ENCODE peak calls at places on chromosome 21, in eight cellular contexts. L is IMR-90, D is GM06990, P is AG09309, Z is fibroblast of mammary gland, T is HepG2, S is GM20000, G is nephron progenitor cell. K is an unnamed sample.

GRCh38 chr21:15001773-15002647 is 62.8 kb downstream of the NRIP1 start:
- DNase-seq in T (no peak), P (no peak), Z (no peak), D (peak), L (no peak), G (no peak), S (peak), K (no peak)

GRCh38 chr21:29849735-29850176 is 90.0 kb downstream of the GRIK1 start:
- DNase-seq in G (peak), P (peak), S (peak), D (peak), Z (peak), L (peak), T (peak), K (peak)

GRCh38 chr21:43603641-43604504 is 55.4 kb downstream of the HSF2BP start:
- DNase-seq in Z (peak), D (no peak), P (no peak), L (peak), S (no peak), G (no peak), T (peak), K (no peak)

GRCh38 chr21:43864313-43864805 is 664 bp upstream of the AGPAT3 start:
- DNase-seq in G (peak), T (no peak), P (no peak), Z (peak), D (peak), L (peak), S (peak), K (peak)

GRCh38 chr21:8994640-8995511 is 1526.5 kb upstream of the TPTE start:
- DNase-seq in T (peak), Z (no peak), G (no peak), L (no peak), S (no peak), D (no peak), P (no peak), K (no peak)

GRCh38 chr21:44337941-44338895 is 972 bp downstream of the CFAP410 start:
- DNase-seq in Z (peak), G (peak), T (peak), P (no peak), L (peak), S (peak), D (peak), K (peak)

GRCh38 chr21:29870814-29871213 is 69.0 kb downstream of the GRIK1 start:
- DNase-seq in P (no peak), Z (no peak), T (no peak), S (no peak), G (no peak), D (no peak), L (no peak), K (no peak)

GRCh38 chr21:40587786-40588353 is 259.1 kb downstream of the DSCAM start:
- DNase-seq in S (no peak), T (no peak), G (no peak), Z (no peak), P (no peak), D (no peak), L (no peak), K (no peak)

GRCh38 chr21:18030248-18030647 is 211.1 kb upstream of the C21orf91 start:
- DNase-seq in S (no peak), P (no peak), G (no peak), T (no peak), L (no peak), D (peak), Z (no peak), K (peak)

GRCh38 chr21:15224346-15225086 is 159.7 kb upstream of the NRIP1 start:
- DNase-seq in G (no peak), D (no peak), Z (peak), L (peak), P (peak), T (no peak), S (no peak), K (no peak)

GRCh38 chr21:38346286-38346685 is 89.5 kb downstream of the KCNJ15 start:
- DNase-seq in S (no peak), Z (no peak), P (no peak), G (no peak), T (no peak), L (no peak), D (no peak), K (no peak)

GRCh38 chr21:17537299-17537698 is 24.5 kb downstream of the CXADR start:
- DNase-seq in G (no peak), L (no peak), D (no peak), Z (no peak), P (no peak), T (no peak), S (no peak), K (no peak)

GRCh38 chr21:43034826-43035225 is 40.8 kb downstream of the CBS start:
- DNase-seq in Z (no peak), G (no peak), S (no peak), D (no peak), P (no peak), T (no peak), L (no peak), K (no peak)

GRCh38 chr21:31255036-31255435 is 89.0 kb downstream of the TIAM1 start:
- DNase-seq in S (no peak), G (no peak), Z (no peak), D (no peak), P (no peak), T (no peak), L (no peak), K (no peak)

GRCh38 chr21:43881918-43882317 is 16.9 kb downstream of the AGPAT3 start:
- DNase-seq in P (no peak), D (no peak), L (no peak), G (no peak), T (no peak), Z (no peak), S (no peak), K (no peak)

GRCh38 chr21:41368361-41369104 is 6.7 kb downstream of the MX2 start:
- DNase-seq in T (no peak), L (no peak), D (no peak), G (no peak), S (no peak), Z (no peak), P (no peak), K (no peak)

GRCh38 chr21:41161428-41161827 is 6.5 kb upstream of the BACE2 start:
- DNase-seq in S (no peak), Z (no peak), L (no peak), G (no peak), T (no peak), D (no peak), P (no peak), K (no peak)

GRCh38 chr21:17576080-17576835 is 36.4 kb downstream of the BTG3 start:
- DNase-seq in P (no peak), S (no peak), D (no peak), G (no peak), Z (no peak), L (no peak), T (no peak), K (no peak)

GRCh38 chr21:38258803-38259485 is 2.2 kb downstream of the KCNJ15 start:
- DNase-seq in T (no peak), G (no peak), S (no peak), L (peak), D (no peak), P (peak), Z (peak), K (no peak)

GRCh38 chr21:37455504-37455911 is 88.9 kb downstream of the DYRK1A start:
- DNase-seq in P (no peak), D (no peak), S (no peak), T (no peak), G (no peak), Z (no peak), L (peak), K (peak)

GRCh38 chr21:32353002-32353711 is 39.7 kb downstream of the URB1 start:
- DNase-seq in L (no peak), T (no peak), G (no peak), Z (no peak), S (no peak), P (no peak), D (no peak), K (no peak)

GRCh38 chr21:42021751-42022430 is 11.7 kb upstream of the ZBTB21 start:
- DNase-seq in G (peak), D (no peak), L (no peak), S (no peak), Z (no peak), T (no peak), P (no peak), K (no peak)

GRCh38 chr21:31665397-31665796 is 5.9 kb downstream of the SOD1 start:
- DNase-seq in T (peak), P (no peak), Z (peak), G (peak), L (peak), D (no peak), S (no peak), K (peak)

GRCh38 chr21:17925900-17926299 is 106.7 kb upstream of the C21orf91 start:
- DNase-seq in D (no peak), Z (peak), T (peak), P (no peak), L (peak), S (no peak), G (peak), K (no peak)

GRCh38 chr21:42852925-42853570 is 26.3 kb downstream of the WDR4 start:
- DNase-seq in T (no peak), G (no peak), S (no peak), L (no peak), P (no peak), Z (no peak), D (no peak), K (no peak)

GRCh38 chr21:43626390-43626789 is 32.9 kb downstream of the HSF2BP start:
- DNase-seq in G (no peak), P (no peak), D (no peak), S (no peak), T (no peak), Z (no peak), L (peak), K (no peak)

GRCh38 chr21:41827951-41828883 is 50.9 kb downstream of the PRDM15 start:
- DNase-seq in T (no peak), S (no peak), L (no peak), Z (no peak), D (no peak), G (no peak), P (no peak), K (peak)

GRCh38 chr21:36188081-36188681 is 31.6 kb downstream of the DOP1B start:
- DNase-seq in T (peak), Z (no peak), S (no peak), L (no peak), G (no peak), D (no peak), P (no peak), K (no peak)
- TF ChIP-seq CTCF in T (peak), Z (no peak), S (no peak), L (no peak), G (no peak), D (no peak), P (no peak), K (no peak)

GRCh38 chr21:45408271-45408791 is 3.4 kb downstream of the COL18A1 start:
- DNase-seq in D (no peak), G (no peak), S (no peak), P (no peak), Z (no peak), T (no peak), L (no peak), K (no peak)
- TF ChIP-seq CTCF in D (no peak), G (no peak), S (no peak), P (no peak), Z (no peak), T (no peak), L (no peak), K (no peak)

DNA sequence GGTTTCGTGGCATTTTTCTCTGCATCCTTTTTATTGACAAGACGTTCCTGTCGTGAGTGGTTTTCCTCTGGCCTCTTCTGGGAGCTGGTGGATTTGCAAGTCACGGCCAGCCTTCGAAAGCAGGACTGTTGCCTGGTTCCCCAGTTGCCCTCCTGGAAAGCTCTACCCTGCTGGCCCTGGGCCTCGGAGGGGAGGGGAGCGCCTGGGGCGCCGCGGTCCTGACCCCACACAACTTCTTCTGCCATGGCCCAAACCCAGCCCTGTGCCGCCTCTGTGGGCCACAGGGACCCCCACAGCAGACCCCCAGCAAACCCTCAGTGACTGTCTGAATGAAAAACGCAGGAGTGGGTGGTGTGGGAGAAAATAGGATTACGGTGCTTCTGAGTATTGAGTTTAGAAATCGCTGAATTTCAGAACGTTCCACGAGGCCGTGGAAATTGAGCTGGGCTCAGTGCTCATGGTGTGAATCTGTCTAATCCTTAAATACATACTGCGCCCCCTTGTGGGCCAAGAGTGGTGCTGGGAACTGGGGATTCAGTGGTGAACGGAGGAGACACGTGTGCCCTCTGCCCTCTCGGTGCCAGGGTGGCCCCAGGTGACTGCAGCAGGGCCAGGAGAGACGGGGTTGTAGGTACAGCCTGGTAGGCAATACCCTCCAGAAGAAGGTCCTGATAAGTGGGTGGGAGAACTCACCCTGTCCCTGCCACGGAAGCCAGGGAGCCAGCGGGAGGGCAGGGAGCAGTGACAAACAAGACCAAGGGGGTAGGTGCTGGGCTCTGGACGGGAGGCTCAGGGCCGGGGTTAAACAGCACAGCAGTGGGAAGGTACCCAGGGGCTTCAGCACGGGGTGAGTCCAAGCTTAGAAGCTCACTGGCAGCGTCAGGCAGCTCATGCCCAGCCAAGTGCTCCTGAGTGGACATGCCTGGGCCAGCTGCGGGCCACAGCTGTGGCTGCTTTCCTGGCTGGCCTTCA is 101.2 kb upstream of the COL6A1 start:
- DNase-seq in D (peak), P (peak), Z (peak), G (peak), T (peak), L (peak), S (peak), K (peak)
- TF ChIP-seq CTCF in D (peak), P (peak), Z (peak), G (peak), T (peak), L (peak), S (peak), K (peak)

DNA sequence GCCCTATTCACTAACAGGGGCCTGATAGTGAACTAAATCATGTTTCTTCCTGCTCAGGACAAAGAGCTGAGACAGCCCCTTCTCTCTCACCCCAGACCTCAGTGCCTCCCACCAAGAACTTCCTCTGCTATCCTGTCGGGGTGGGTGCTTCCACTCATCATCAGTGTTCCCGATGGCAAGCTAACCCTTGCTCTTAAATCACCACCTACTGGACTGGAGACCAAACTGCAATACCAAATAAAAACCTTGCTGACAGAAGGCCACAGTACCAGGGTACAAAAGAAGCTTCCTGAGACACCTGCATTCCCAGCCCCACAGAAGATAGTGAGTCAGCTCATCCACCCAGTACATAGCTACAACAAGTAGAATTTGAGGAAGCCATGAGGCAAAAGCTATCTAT is 799.5 kb downstream of the LTN1 start:
- DNase-seq in Z (no peak), D (no peak), S (no peak), G (no peak), L (no peak), T (no peak), P (no peak), K (no peak)
- TF ChIP-seq CTCF in Z (no peak), D (no peak), S (no peak), G (no peak), L (no peak), T (no peak), P (no peak), K (no peak)

GRCh38 chr21:25788677-25789076 is 53.9 kb downstream of the GABPA start:
- DNase-seq in P (no peak), D (no peak), Z (no peak), L (no peak), S (no peak), T (no peak), G (no peak), K (no peak)

GRCh38 chr21:25791321-25791720 is 56.5 kb downstream of the GABPA start:
- DNase-seq in L (no peak), Z (no peak), S (no peak), G (no peak), D (no peak), T (peak), P (no peak), K (no peak)

GRCh38 chr21:25790122-25790951 is 55.6 kb downstream of the GABPA start:
- DNase-seq in T (peak), Z (peak), P (peak), S (peak), L (peak), G (no peak), D (no peak), K (peak)
- TF ChIP-seq CTCF in T (peak), Z (peak), P (peak), S (no peak), L (peak), G (peak), D (peak), K (peak)

GRCh38 chr21:39452207-39452964 is 616 bp downstream of the SH3BGR start:
- DNase-seq in Z (peak), P (no peak), S (no peak), G (no peak), L (peak), D (no peak), T (peak), K (no peak)

GRCh38 chr21:39452965-39453332 is 1.2 kb downstream of the SH3BGR start:
- DNase-seq in G (no peak), P (no peak), L (no peak), D (no peak), S (no peak), T (no peak), Z (no peak), K (no peak)

GRCh38 chr21:39454949-39455668 is 3.3 kb downstream of the SH3BGR start:
- DNase-seq in G (no peak), D (no peak), S (no peak), L (no peak), T (no peak), P (no peak), Z (no peak), K (no peak)

GRCh38 chr21:39453571-39454179 is 1.9 kb downstream of the SH3BGR start:
- DNase-seq in L (no peak), T (no peak), G (no peak), S (no peak), P (no peak), D (no peak), Z (no peak), K (no peak)

DNA sequence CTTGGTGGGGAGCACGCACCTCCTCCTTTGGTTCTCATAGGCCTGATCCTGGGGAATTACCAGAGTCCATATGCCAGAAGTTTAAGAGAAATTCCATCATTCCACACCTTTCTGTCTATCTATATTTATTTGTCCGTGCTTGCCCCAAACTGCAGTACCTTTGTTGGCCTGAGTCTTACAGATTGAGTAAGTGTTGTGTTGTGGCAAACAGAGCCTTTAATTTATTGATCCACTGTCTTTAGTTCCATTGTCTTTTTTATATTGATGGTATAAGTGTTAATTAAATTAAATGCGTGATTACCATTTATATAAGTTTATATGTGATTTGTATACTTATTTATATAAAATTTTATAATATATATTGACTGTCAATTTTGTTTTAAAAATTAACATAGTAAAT is 4.9 kb downstream of the SH3BGR start:
- DNase-seq in T (peak), Z (no peak), L (no peak), S (no peak), G (no peak), D (no peak), P (no peak), K (no peak)
- TF ChIP-seq CTCF in T (no peak), Z (peak), L (no peak), S (no peak), G (peak), D (no peak), P (peak), K (peak)

GRCh38 chr21:25888711-25889110 is 153.9 kb downstream of the GABPA start:
- DNase-seq in G (no peak), Z (no peak), S (no peak), D (no peak), T (no peak), L (no peak), P (no peak), K (no peak)

GRCh38 chr21:25885880-25886279 is 151.1 kb downstream of the GABPA start:
- DNase-seq in P (no peak), Z (no peak), L (no peak), D (no peak), G (no peak), S (no peak), T (peak), K (no peak)

GRCh38 chr21:25887646-25888321 is 153.0 kb downstream of the GABPA start:
- DNase-seq in D (no peak), L (no peak), T (peak), Z (no peak), S (no peak), P (no peak), G (no peak), K (no peak)

GRCh38 chr21:25885405-25885804 is 150.6 kb downstream of the GABPA start:
- DNase-seq in D (no peak), S (no peak), T (no peak), Z (no peak), P (no peak), L (no peak), G (no peak), K (no peak)

GRCh38 chr21:25887166-25887565 is 152.4 kb downstream of the GABPA start:
- DNase-seq in Z (peak), L (no peak), P (no peak), G (no peak), S (no peak), T (no peak), D (no peak), K (no peak)
- TF ChIP-seq CTCF in Z (no peak), L (peak), P (peak), G (no peak), S (no peak), T (no peak), D (peak), K (no peak)

DNA sequence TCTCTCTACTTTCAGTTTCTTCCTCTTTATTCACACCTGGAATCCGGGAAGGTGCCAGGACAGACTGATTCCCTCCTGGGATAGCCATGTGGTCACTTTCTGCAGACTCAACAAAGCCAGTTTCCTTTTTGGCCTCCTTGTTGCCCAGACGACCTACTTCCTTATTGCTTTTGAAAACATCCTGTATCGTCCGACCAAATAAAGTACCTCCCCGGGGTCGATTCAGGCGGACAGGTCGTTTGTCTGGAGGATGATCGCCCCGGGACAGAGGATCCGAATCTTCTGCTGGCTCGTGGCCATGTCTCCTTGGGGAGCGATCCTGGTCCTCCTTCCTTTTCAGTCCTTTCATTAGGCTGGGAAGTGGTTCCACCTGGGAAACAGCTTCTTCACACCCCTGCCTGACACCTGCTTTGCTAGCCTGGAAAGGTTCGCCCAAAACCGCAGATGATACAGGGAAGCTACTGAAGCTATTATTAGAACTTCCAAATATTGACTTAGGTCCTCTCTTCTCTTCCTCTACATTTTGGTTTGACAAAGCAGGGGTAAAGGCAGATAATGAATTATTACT is 1.2 kb downstream of the MCM3AP start:
- DNase-seq in G (no peak), S (no peak), Z (peak), D (no peak), T (no peak), P (no peak), L (no peak), K (no peak)
- TF ChIP-seq CTCF in G (no peak), S (no peak), Z (no peak), D (no peak), T (no peak), P (no peak), L (no peak), K (no peak)

GRCh38 chr21:24045775-24046215 is 1561.5 kb downstream of the MRPL39 start:
- DNase-seq in L (peak), P (no peak), S (no peak), T (no peak), G (peak), D (no peak), Z (peak), K (peak)
- TF ChIP-seq CTCF in L (peak), P (no peak), S (peak), T (no peak), G (no peak), D (no peak), Z (peak), K (peak)

K was measured in activated CD8-positive, alpha-beta T cell treated with anti-CD3 and anti-CD28 coated beads for 36 hours.